ENCODE peak calls at places on chromosomes 12 and 14, in seven cellular contexts. A is upper lobe of right lung, Q is tibial artery, F is esophagus muscularis mucosa, U is endothelial cell of umbilical vein, B is colonic mucosa, Z is GM12878. H is an unnamed sample. For H3K4me1, the result is how much of the 10 kb centered on the place peaks cover.

GRCh38 chr12:6631549-6631961 is 4.2 kb downstream of the LPAR5 start:
- DNase-seq in A (no peak), Q (no peak), F (no peak), U (no peak), B (peak), Z (no peak), H (no peak)

GRCh38 chr12:14664434-14665023 is 31.9 kb downstream of the GUCY2C start:
- DNase-seq in A (no peak), Q (no peak), F (no peak), U (peak), B (peak), Z (no peak), H (no peak)

GRCh38 chr12:53696285-53696654 is 20.4 kb upstream of the ATP5MC2 start:
- DNase-seq in A (no peak), Q (peak), F (no peak), U (peak), B (peak), Z (peak), H (no peak)

GRCh38 chr12:112635036-112635435 is 156.5 kb upstream of the RPH3A start:
- DNase-seq in A (no peak), Q (no peak), F (no peak), U (no peak), B (no peak), Z (no peak), H (no peak)

GRCh38 chr12:6367065-6367968 is 8.0 kb downstream of the SCNN1A start:
- DNase-seq in A (no peak), Q (no peak), F (no peak), U (peak), B (peak), Z (peak), H (no peak)

GRCh38 chr14:28406181-28406580 is 360.4 kb upstream of the FOXG1 start:
- DNase-seq in A (no peak), Q (no peak), F (no peak), U (peak), B (no peak), Z (no peak), H (no peak)

GRCh38 chr14:75254901-75255300 is 23.7 kb upstream of the FOS start:
- DNase-seq in A (peak), Q (no peak), F (no peak), U (no peak), B (peak), Z (no peak), H (no peak)

GRCh38 chr12:32148372-32148771 is 41.7 kb downstream of the BICD1 start:
- DNase-seq in A (no peak), Q (no peak), F (no peak), U (no peak), B (no peak), Z (no peak), H (no peak)

GRCh38 chr12:109192358-109192757 is 76.0 kb downstream of the ACACB start:
- DNase-seq in A (no peak), Q (no peak), F (no peak), U (no peak), B (no peak), Z (no peak), H (no peak)

GRCh38 chr12:80058586-80058985 is 40.8 kb upstream of the OTOGL start:
- DNase-seq in A (no peak), Q (no peak), F (no peak), U (no peak), B (no peak), Z (no peak), H (no peak)

GRCh38 chr14:66046035-66046434 is 440.1 kb upstream of the CCDC196 start:
- DNase-seq in A (no peak), Q (no peak), F (no peak), U (no peak), B (no peak), Z (no peak), H (no peak)

GRCh38 chr14:99242816-99243795 is 28.9 kb downstream of the BCL11B start:
- DNase-seq in A (no peak), Q (no peak), F (no peak), U (no peak), B (no peak), Z (no peak), H (no peak)

GRCh38 chr14:77099425-77100167 is 1.5 kb downstream of the CIPC start:
- DNase-seq in A (no peak), Q (no peak), F (no peak), U (peak), B (peak), Z (no peak), H (no peak)

GRCh38 chr14:92035890-92036289 is 4.0 kb downstream of the TRIP11 start:
- DNase-seq in A (no peak), Q (no peak), F (no peak), U (no peak), B (no peak), Z (no peak), H (no peak)

GRCh38 chr14:54435500-54435981 is 5.6 kb downstream of the CNIH1 start:
- DNase-seq in A (no peak), Q (no peak), F (no peak), U (peak), B (no peak), Z (no peak), H (no peak)

GRCh38 chr14:56659361-56659760 is 79.8 kb downstream of the TMEM260 start:
- DNase-seq in A (no peak), Q (no peak), F (no peak), U (no peak), B (no peak), Z (no peak), H (no peak)

GRCh38 chr12:109714141-109714912 is 702 bp downstream of the FAM222A start:
- DNase-seq in A (peak), Q (peak), F (no peak), U (peak), B (peak), Z (no peak), H (peak)

GRCh38 chr12:78241472-78241871 is 410.8 kb downstream of the NAV3 start:
- DNase-seq in A (no peak), Q (no peak), F (no peak), U (no peak), B (no peak), Z (no peak), H (no peak)

GRCh38 chr12:105882404-105882803 is 256.4 kb downstream of the NUAK1 start:
- DNase-seq in A (no peak), Q (peak), F (peak), U (no peak), B (no peak), Z (no peak), H (peak)

GRCh38 chr12:11959117-11959823 is 111.5 kb upstream of the BCL2L14 start:
- DNase-seq in A (no peak), Q (no peak), F (peak), U (peak), B (peak), Z (no peak), H (no peak)

GRCh38 chr12:125149160-125150108 is 84.2 kb downstream of the AACS start:
- DNase-seq in A (no peak), Q (no peak), F (no peak), U (no peak), B (no peak), Z (peak), H (no peak)

GRCh38 chr12:69657376-69658137 is 41.5 kb downstream of the BEST3 start:
- DNase-seq in A (no peak), Q (no peak), F (no peak), U (no peak), B (no peak), Z (no peak), H (no peak)

GRCh38 chr12:57461326-57461903 is 1.8 kb downstream of the GLI1 start:
- DNase-seq in A (peak), Q (peak), F (no peak), U (peak), B (peak), Z (no peak), H (peak)

GRCh38 chr12:32091696-32092095 is 15.0 kb upstream of the BICD1 start:
- DNase-seq in A (no peak), Q (no peak), F (no peak), U (no peak), B (no peak), Z (no peak), H (no peak)

GRCh38 chr12:91920276-91920675 is 225.4 kb downstream of the BTG1 start:
- DNase-seq in A (no peak), Q (no peak), F (no peak), U (peak), B (no peak), Z (no peak), H (no peak)

GRCh38 chr12:91792597-91792996 is 353.0 kb downstream of the BTG1 start:
- DNase-seq in A (no peak), Q (no peak), F (no peak), U (no peak), B (no peak), Z (no peak), H (no peak)

GRCh38 chr14:102527255-102528232 is 18.0 kb upstream of the ANKRD9 start:
- DNase-seq in A (peak), Q (no peak), F (no peak), U (no peak), B (peak), Z (no peak), H (no peak)

GRCh38 chr14:102530828-102531478 is 21.4 kb upstream of the ANKRD9 start:
- DNase-seq in A (no peak), Q (no peak), F (no peak), U (no peak), B (no peak), Z (no peak), H (no peak)

GRCh38 chr14:102525213-102526143 is 15.9 kb upstream of the ANKRD9 start:
- DNase-seq in A (peak), Q (no peak), F (no peak), U (no peak), B (peak), Z (peak), H (no peak)

GRCh38 chr14:102532204-102532658 is 22.7 kb upstream of the ANKRD9 start:
- DNase-seq in A (no peak), Q (no peak), F (no peak), U (no peak), B (no peak), Z (no peak), H (no peak)

GRCh38 chr14:102528441-102529170 is 19.0 kb upstream of the ANKRD9 start:
- DNase-seq in A (no peak), Q (no peak), F (no peak), U (peak), B (no peak), Z (no peak), H (no peak)
- H3K4me1 ChIP-seq in A (under half), Q (under half), F (under half), U (under half), B (under half), Z (under half), H (under half)

DNA sequence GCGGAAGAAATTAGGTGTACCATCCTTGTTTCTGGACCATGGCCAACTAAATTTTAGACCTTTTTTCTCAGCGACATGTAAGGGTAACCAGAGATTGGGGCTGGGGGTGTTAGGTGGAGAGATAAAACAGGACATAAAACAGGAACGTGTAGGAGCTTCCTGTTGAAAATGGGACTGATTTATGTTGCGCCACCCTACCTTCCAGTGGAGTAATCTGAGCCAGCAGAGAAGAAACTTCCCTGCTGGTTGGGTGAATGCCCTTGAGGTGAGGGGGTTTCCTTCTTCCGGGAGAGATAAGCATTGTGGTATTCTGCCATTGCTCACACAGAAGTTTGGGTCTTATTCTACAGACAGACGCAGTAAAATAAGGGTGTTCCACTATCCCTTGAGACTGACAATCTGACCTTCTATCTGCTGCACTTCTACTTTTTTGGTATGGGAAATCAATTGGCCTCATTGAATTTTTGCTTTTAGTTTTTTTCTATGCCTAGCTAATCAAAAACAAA is 417.6 kb downstream of the PCNX1 start:
- DNase-seq in A (no peak), Q (no peak), F (no peak), U (no peak), B (peak), Z (peak), H (no peak)
- H3K4me3 ChIP-seq in A (no peak), Q (peak), F (no peak), U (no peak), B (no peak), Z (peak), H (no peak)

DNA sequence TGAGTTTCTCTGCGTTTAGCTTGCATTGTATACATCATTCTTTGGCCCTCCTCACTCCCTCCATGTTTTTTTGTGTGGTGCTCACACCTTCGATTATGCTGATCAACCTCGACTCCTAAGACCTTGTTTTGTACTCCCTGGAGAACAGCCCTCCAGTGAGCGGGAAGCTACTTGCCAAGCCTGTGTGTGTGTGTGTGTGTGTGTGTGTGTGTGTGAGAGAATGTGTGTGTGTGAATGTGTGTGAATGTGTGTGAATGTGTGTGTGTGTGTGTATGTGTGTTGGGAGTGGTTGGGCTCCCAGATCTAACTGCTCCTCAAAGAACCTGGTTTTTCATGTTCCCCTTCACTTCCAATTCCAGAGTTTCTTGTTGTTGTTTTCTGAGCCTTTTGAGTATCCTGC is 6.0 kb downstream of the NYNRIN start:
- DNase-seq in A (no peak), Q (no peak), F (no peak), U (no peak), B (no peak), Z (no peak), H (no peak)
- H3K4me1 ChIP-seq in A (under half), Q (under half), F (under half), U (under half), B (under half), Z (under half), H (under half)

GRCh38 chr12:29039013-29039412 is 110.1 kb upstream of the FAR2 start:
- DNase-seq in A (no peak), Q (no peak), F (no peak), U (no peak), B (no peak), Z (no peak), H (no peak)

GRCh38 chr12:29043069-29043468 is 106.0 kb upstream of the FAR2 start:
- DNase-seq in A (no peak), Q (no peak), F (no peak), U (no peak), B (no peak), Z (no peak), H (no peak)

GRCh38 chr12:29044799-29045198 is 104.3 kb upstream of the FAR2 start:
- DNase-seq in A (no peak), Q (no peak), F (no peak), U (no peak), B (no peak), Z (no peak), H (no peak)

DNA sequence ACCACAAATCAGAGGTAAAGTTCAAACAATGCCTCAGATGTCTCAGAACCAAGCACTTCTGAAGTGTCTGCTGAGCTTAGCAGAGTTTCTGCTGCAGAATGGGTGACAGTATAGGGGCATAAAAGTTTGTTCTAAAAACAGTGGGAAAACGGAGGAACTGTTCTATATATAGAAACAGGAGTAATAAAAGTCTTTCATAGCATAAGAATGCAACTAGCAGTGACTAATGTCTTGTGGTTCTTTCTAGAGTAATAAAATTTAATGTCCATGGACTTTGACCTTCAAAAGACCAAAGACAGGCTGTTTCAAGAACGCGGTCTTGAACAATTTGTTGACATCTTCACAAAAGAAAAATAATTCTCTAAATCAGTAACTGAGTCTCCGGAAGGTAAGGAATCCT is 107.5 kb upstream of the FAR2 start:
- DNase-seq in A (no peak), Q (no peak), F (no peak), U (peak), B (no peak), Z (no peak), H (no peak)
- H3K4me3 ChIP-seq in A (no peak), Q (no peak), F (no peak), U (no peak), B (no peak), Z (no peak), H (no peak)

DNA sequence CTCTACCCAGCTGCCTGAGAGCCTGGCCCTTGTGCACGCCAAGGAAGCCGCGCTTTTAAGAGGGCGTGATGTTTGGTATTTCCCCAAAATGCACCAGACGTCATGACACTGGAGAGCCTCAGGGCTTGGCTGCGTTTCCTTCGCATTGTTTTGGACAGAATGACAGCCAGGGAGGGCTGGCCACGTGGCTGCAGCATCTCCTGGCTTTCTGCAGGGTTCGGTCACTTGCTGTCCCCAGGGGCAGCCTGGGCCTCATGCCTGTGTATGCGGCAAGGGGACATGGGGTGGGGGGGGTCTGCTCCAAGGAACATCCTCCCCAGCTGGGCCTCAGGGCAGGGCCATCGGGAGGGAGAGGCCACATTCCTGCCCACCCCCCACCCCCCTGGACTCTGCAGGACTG is 16.2 kb upstream of the NUDT14 start:
- DNase-seq in A (no peak), Q (no peak), F (no peak), U (no peak), B (no peak), Z (no peak), H (no peak)
- H3K4me1 ChIP-seq in A (half or more), Q (under half), F (half or more), U (half or more), B (under half), Z (under half), H (half or more)

GRCh38 chr12:28351414-28351813 is 161.2 kb downstream of the CCDC91 start:
- DNase-seq in A (no peak), Q (no peak), F (no peak), U (no peak), B (no peak), Z (no peak), H (no peak)
- H3K4me3 ChIP-seq in A (no peak), Q (no peak), F (no peak), U (no peak), B (no peak), Z (no peak), H (no peak)

GRCh38 chr12:123106640-123107359 is 44.1 kb downstream of the PITPNM2 start:
- DNase-seq in A (peak), Q (no peak), F (no peak), U (peak), B (peak), Z (no peak), H (no peak)
- H3K4me1 ChIP-seq in A (under half), Q (under half), F (half or more), U (under half), B (under half), Z (under half), H (under half)